ENCODE peak calls at places on chromosomes 12 and 14, in four cellular contexts. N is pancreas, D is AG08395, R is right atrium auricular region. H is an unnamed sample.

GRCh38 chr14:61280092-61280525 is 1.0 kb downstream of the TMEM30B start:
- DNase-seq in D (no peak), R (no peak), N (peak; percentile 74), H (no peak)

GRCh38 chr12:4819654-4820053 is 90.1 kb upstream of the KCNA1 start:
- DNase-seq in R (no peak), D (no peak), N (no peak), H (peak; percentile 8)

GRCh38 chr12:53478865-53479264 is 20.4 kb downstream of the MAP3K12 start:
- DNase-seq in R (no peak), D (no peak), N (no peak), H (no peak)

GRCh38 chr12:76480800-76481199 is 78.8 kb downstream of the OSBPL8 start:
- DNase-seq in D (no peak), R (no peak), N (no peak), H (no peak)

GRCh38 chr12:26460361-26460760 is 265.0 kb downstream of the SSPN start:
- DNase-seq in N (no peak), R (no peak), D (no peak), H (no peak)

GRCh38 chr12:94174576-94174975 is 26.2 kb downstream of the PLXNC1 start:
- DNase-seq in D (no peak), N (no peak), R (no peak), H (no peak)

GRCh38 chr12:47071241-47071852 is 8.1 kb upstream of the PCED1B start:
- DNase-seq in R (no peak), N (no peak), D (no peak), H (peak; percentile 11)

GRCh38 chr12:47251919-47252318 is 172.2 kb upstream of the AMIGO2 start:
- DNase-seq in D (no peak), N (no peak), R (no peak), H (no peak)

GRCh38 chr12:109767991-109768900 is 54.6 kb downstream of the FAM222A start:
- DNase-seq in D (no peak), R (no peak), N (no peak), H (no peak)

GRCh38 chr12:71950404-71950803 is 11.8 kb downstream of the TPH2 start:
- DNase-seq in D (no peak), N (no peak), R (no peak), H (no peak)

GRCh38 chr12:7787574-7788315 is 1.5 kb upstream of the NANOG start:
- DNase-seq in N (no peak), R (no peak), D (peak; percentile 13), H (no peak)

GRCh38 chr12:126084480-126084879 is 1019.2 kb downstream of the AACS start:
- DNase-seq in D (no peak), N (no peak), R (no peak), H (no peak)

GRCh38 chr12:83040339-83040738 is 353.6 kb downstream of the TMTC2 start:
- DNase-seq in R (no peak), N (no peak), D (no peak), H (no peak)

GRCh38 chr14:104105071-104105821 is 19.7 kb downstream of the ASPG start:
- DNase-seq in D (no peak), N (no peak), R (no peak), H (no peak)

GRCh38 chr12:104457746-104458644 is 1.2 kb downstream of the CHST11 start:
- DNase-seq in R (no peak), N (peak; percentile 76), D (peak; percentile 19), H (peak; percentile 28)

GRCh38 chr14:50622978-50623377 is 45.1 kb downstream of the SAV1 start:
- DNase-seq in D (no peak), R (no peak), N (no peak), H (no peak)

GRCh38 chr12:14959916-14960315 is 1.5 kb downstream of the ARHGDIB start:
- DNase-seq in D (no peak), R (no peak), N (no peak), H (no peak)

GRCh38 chr12:15534322-15534721 is 212.0 kb downstream of the PTPRO start:
- DNase-seq in D (no peak), N (no peak), R (no peak), H (peak; percentile 40)

GRCh38 chr12:81077686-81078441 is at the start of gene ACSS3:
- DNase-seq in D (peak; percentile 33), R (peak; percentile 77), N (peak; percentile 62), H (peak; percentile 44)

GRCh38 chr14:73324536-73324932 is 87.2 kb downstream of the PAPLN start:
- DNase-seq in N (no peak), D (no peak), R (no peak), H (no peak)

GRCh38 chr12:57887631-57888406 is 41.3 kb upstream of the CTDSP2 start:
- DNase-seq in R (no peak), N (no peak), D (peak; percentile 51), H (peak; percentile 76)

GRCh38 chr14:88326352-88327103 is 3.5 kb upstream of the KCNK10 start:
- DNase-seq in N (no peak), R (no peak), D (no peak), H (peak; percentile 13)

GRCh38 chr12:89529738-89530137 is 3.9 kb upstream of the POC1B start:
- DNase-seq in R (no peak), D (peak; percentile 70), N (no peak), H (peak; percentile 44)

GRCh38 chr12:124740691-124741137 is 123.0 kb downstream of the SCARB1 start:
- DNase-seq in N (no peak), D (no peak), R (no peak), H (peak; percentile 36)

GRCh38 chr12:26150737-26151450 is 26.1 kb upstream of the BHLHE41 start:
- DNase-seq in R (no peak), D (peak; percentile 76), N (no peak), H (peak; percentile 55)

GRCh38 chr14:102046337-102047278 is 40.2 kb downstream of the HSP90AA1 start:
- DNase-seq in D (peak; percentile 79), R (peak; percentile 85), N (peak; percentile 88), H (no peak)

GRCh38 chr12:40953076-40953475 is 235.0 kb upstream of the PDZRN4 start:
- DNase-seq in R (no peak), D (no peak), N (no peak), H (no peak)

GRCh38 chr12:132105467-132105866 is 38.7 kb downstream of the DDX51 start:
- DNase-seq in R (no peak), N (no peak), D (no peak), H (no peak)

GRCh38 chr12:100824476-100824875 is 29.9 kb downstream of the ANO4 start:
- DNase-seq in D (no peak), N (no peak), R (no peak), H (no peak)

GRCh38 chr12:99959549-99960170 is 25.1 kb downstream of the ANKS1B start:
- DNase-seq in R (no peak), D (peak; percentile 15), N (no peak), H (no peak)

GRCh38 chr12:64568313-64568712 is 42.0 kb upstream of the RASSF3 start:
- DNase-seq in N (no peak), D (no peak), R (no peak), H (no peak)

GRCh38 chr14:97120204-97121120 is 323.3 kb downstream of the VRK1 start:
- DNase-seq in N (no peak), R (no peak), D (no peak), H (no peak)

GRCh38 chr14:84874436-84874835 is 655.5 kb upstream of the FLRT2 start:
- DNase-seq in D (no peak), R (no peak), N (no peak), H (no peak)

GRCh38 chr12:105892362-105892910 is 246.3 kb downstream of the NUAK1 start:
- DNase-seq in N (no peak), D (no peak), R (no peak), H (no peak)

GRCh38 chr12:128823216-128823915 is 392 bp downstream of the SLC15A4 start:
- DNase-seq in D (no peak), N (peak; percentile 71), R (no peak), H (no peak)

GRCh38 chr12:96994900-96995299 is 87.8 kb downstream of the NEDD1 start:
- DNase-seq in N (no peak), D (no peak), R (no peak), H (no peak)

GRCh38 chr12:24034160-24034559 is 84.7 kb upstream of the SOX5 start:
- DNase-seq in N (no peak), D (no peak), R (no peak), H (no peak)

GRCh38 chr14:93927746-93928145 is 602 bp downstream of the FAM181A start:
- DNase-seq in D (no peak), N (no peak), R (no peak), H (no peak)

GRCh38 chr12:52147367-52147972 is 44.3 kb downstream of the KRT80 start:
- DNase-seq in R (peak; percentile 98), N (no peak), D (peak; percentile 98), H (peak; percentile 100)